ENCODE peak calls at places on chromosomes 16 and 17, in seven cellular contexts. U is RCC 7860, Z is GM12891, O is amygdala, K is AG20443, A is EL, F is stomach. D is an unnamed sample.

GRCh38 chr16:4852221-4852872 is 5.1 kb downstream of the UBN1 start:
- DNase-seq in U (no peak), Z (no peak), O (no peak), K (peak), A (peak), F (no peak), D (peak)

GRCh38 chr17:60695960-60696359 is 18.3 kb downstream of the BCAS3 start:
- DNase-seq in U (no peak), Z (no peak), O (no peak), K (peak), A (peak), F (no peak), D (no peak)

GRCh38 chr17:73432624-73433190 is 120.9 kb upstream of the CDC42EP4 start:
- DNase-seq in U (no peak), Z (no peak), O (no peak), K (no peak), A (no peak), F (no peak), D (no peak)

GRCh38 chr16:82524939-82525338 is 101.8 kb upstream of the CDH13 start:
- DNase-seq in U (no peak), Z (no peak), O (no peak), K (no peak), A (no peak), F (no peak), D (no peak)

GRCh38 chr16:67613808-67614207 is 31.1 kb upstream of the CARMIL2 start:
- DNase-seq in U (no peak), Z (no peak), O (no peak), K (no peak), A (no peak), F (no peak), D (no peak)

GRCh38 chr17:50181155-50181554 is 15.3 kb downstream of the SGCA start:
- DNase-seq in U (no peak), Z (no peak), O (no peak), K (no peak), A (no peak), F (no peak), D (no peak)

GRCh38 chr16:15682105-15682570 is 32.1 kb downstream of the NDE1 start:
- DNase-seq in U (peak), Z (no peak), O (no peak), K (peak), A (peak), F (peak), D (peak)

GRCh38 chr17:30476726-30477082 is 504 bp upstream of the GOSR1 start:
- DNase-seq in U (no peak), Z (no peak), O (no peak), K (no peak), A (no peak), F (no peak), D (no peak)

GRCh38 chr17:53106886-53107285 is 715.8 kb upstream of the KIF2B start:
- DNase-seq in U (no peak), Z (no peak), O (no peak), K (no peak), A (no peak), F (no peak), D (no peak)

GRCh38 chr17:40596261-40596919 is 31.1 kb upstream of the CCR7 start:
- DNase-seq in U (no peak), Z (no peak), O (no peak), K (no peak), A (no peak), F (no peak), D (no peak)

GRCh38 chr16:27195068-27195741 is 8.1 kb upstream of the KDM8 start:
- DNase-seq in U (no peak), Z (no peak), O (no peak), K (no peak), A (no peak), F (no peak), D (no peak)

GRCh38 chr17:39753514-39754160 is 15.9 kb downstream of the GRB7 start:
- DNase-seq in U (no peak), Z (peak), O (no peak), K (peak), A (no peak), F (peak), D (peak)

GRCh38 chr17:52024296-52024870 is 134.1 kb downstream of the CA10 start:
- DNase-seq in U (no peak), Z (no peak), O (no peak), K (no peak), A (peak), F (no peak), D (no peak)

GRCh38 chr17:44752953-44753861 is 5.6 kb upstream of the ADAM11 start:
- DNase-seq in U (no peak), Z (no peak), O (no peak), K (no peak), A (no peak), F (no peak), D (no peak)

GRCh38 chr17:58120195-58120822 is 27.9 kb upstream of the OR4D1 start:
- DNase-seq in U (no peak), Z (no peak), O (no peak), K (peak), A (peak), F (peak), D (peak)

GRCh38 chr17:79049821-79050220 is 24.8 kb upstream of the ENGASE start:
- DNase-seq in U (no peak), Z (no peak), O (no peak), K (no peak), A (no peak), F (no peak), D (no peak)

GRCh38 chr16:23282508-23282907 is 19.6 kb upstream of the SCNN1B start:
- DNase-seq in U (no peak), Z (no peak), O (no peak), K (no peak), A (no peak), F (no peak), D (no peak)

GRCh38 chr17:73165616-73166404 is 1.0 kb downstream of the SSTR2 start:
- DNase-seq in U (no peak), Z (no peak), O (no peak), K (peak), A (peak), F (no peak), D (peak)

GRCh38 chr17:2102931-2103398 is 48.1 kb downstream of the HIC1 start:
- DNase-seq in U (peak), Z (no peak), O (no peak), K (no peak), A (peak), F (no peak), D (no peak)

GRCh38 chr17:28457890-28458289 is 15.6 kb upstream of the SLC13A2 start:
- DNase-seq in U (no peak), Z (no peak), O (no peak), K (no peak), A (no peak), F (no peak), D (no peak)

GRCh38 chr16:23516366-23517137 is 6.3 kb upstream of the GGA2 start:
- DNase-seq in U (no peak), Z (no peak), O (no peak), K (no peak), A (no peak), F (no peak), D (no peak)

GRCh38 chr16:17343028-17343427 is 127.7 kb downstream of the XYLT1 start:
- DNase-seq in U (no peak), Z (no peak), O (no peak), K (no peak), A (no peak), F (no peak), D (no peak)

GRCh38 chr17:18859256-18859655 is 1.3 kb downstream of the PRPSAP2 start:
- DNase-seq in U (peak), Z (no peak), O (no peak), K (peak), A (peak), F (no peak), D (no peak)

GRCh38 chr16:52309761-52310416 is 237.1 kb downstream of the TOX3 start:
- DNase-seq in U (no peak), Z (no peak), O (no peak), K (no peak), A (no peak), F (no peak), D (no peak)

GRCh38 chr16:50305441-50306061 is 39.2 kb downstream of the ADCY7 start:
- DNase-seq in U (no peak), Z (peak), O (no peak), K (no peak), A (no peak), F (no peak), D (no peak)

GRCh38 chr16:19329932-19330331 is 44.4 kb downstream of the CLEC19A start:
- DNase-seq in U (peak), Z (no peak), O (no peak), K (no peak), A (peak), F (no peak), D (no peak)

GRCh38 chr17:11935734-11936406 is 61.4 kb downstream of the ZNF18 start:
- DNase-seq in U (peak), Z (peak), O (peak), K (peak), A (peak), F (no peak), D (peak)

GRCh38 chr17:81712468-81713003 is 452 bp downstream of the SLC25A10 start:
- DNase-seq in U (peak), Z (peak), O (no peak), K (peak), A (peak), F (peak), D (peak)

GRCh38 chr17:34721326-34721725 is 141.9 kb downstream of the TMEM132E start:
- DNase-seq in U (peak), Z (no peak), O (no peak), K (no peak), A (no peak), F (no peak), D (no peak)

GRCh38 chr16:87965973-87966667 is 14.9 kb downstream of the BANP start:
- DNase-seq in U (no peak), Z (no peak), O (no peak), K (peak), A (no peak), F (no peak), D (peak)

GRCh38 chr17:14297161-14297851 is 3.6 kb upstream of the HS3ST3B1 start:
- DNase-seq in U (no peak), Z (no peak), O (no peak), K (peak), A (peak), F (peak), D (peak)

GRCh38 chr16:53809088-53809951 is 105.4 kb downstream of the FTO start:
- DNase-seq in U (no peak), Z (no peak), O (no peak), K (peak), A (peak), F (no peak), D (no peak)

GRCh38 chr17:77571141-77571540 is 387.4 kb upstream of the TNRC6C start:
- DNase-seq in U (no peak), Z (no peak), O (no peak), K (no peak), A (no peak), F (no peak), D (no peak)

GRCh38 chr16:16175296-16175695 is 48.0 kb downstream of the ABCC6 start:
- DNase-seq in U (no peak), Z (no peak), O (no peak), K (no peak), A (no peak), F (no peak), D (no peak)

GRCh38 chr16:90083139-90083538 is 6.0 kb upstream of the PRDM7 start:
- DNase-seq in U (no peak), Z (no peak), O (no peak), K (no peak), A (no peak), F (no peak), D (no peak)

GRCh38 chr16:54282202-54282922 is 4.2 kb downstream of the IRX3 start:
- DNase-seq in U (no peak), Z (no peak), O (no peak), K (peak), A (peak), F (peak), D (peak)